ENCODE peak calls at places on chromosome 20, in seven cellular contexts. N is COR-L47; M is 8988T; Y is cardiac muscle cell; Z is stimulated activated CD8-positive, alpha-beta memory T cell treated with anti-CD3 and anti-CD28 coated beads, Interleukin-12 subunit alpha, Interleukin-12 subunit beta, amount 100 ng/mL, for 1 hour; T is mammary epithelial cell; P is fibroblast of mammary gland. U is an unnamed sample.

GRCh38 chr20:33002087-33002808 is 2.0 kb downstream of the SUN5 start:
- DNase-seq in T (no peak), Z (no peak), M (no peak), N (no peak), P (no peak), Y (no peak), U (no peak)

GRCh38 chr20:42779216-42779615 is 410.5 kb downstream of the PTPRT start:
- DNase-seq in T (no peak), N (no peak), Y (no peak), P (no peak), M (no peak), Z (no peak), U (no peak)

GRCh38 chr20:43994486-43995100 is 79.9 kb downstream of the TOX2 start:
- DNase-seq in T (no peak), Y (no peak), Z (no peak), P (peak; percentile 64), M (no peak), N (no peak), U (no peak)

GRCh38 chr20:39381598-39381997 is 419.5 kb downstream of the DHX35 start:
- DNase-seq in Y (no peak), T (no peak), M (no peak), Z (no peak), P (no peak), N (no peak), U (no peak)

GRCh38 chr20:36285746-36286447 is 20.2 kb upstream of the DLGAP4 start:
- DNase-seq in Y (no peak), T (no peak), M (no peak), N (no peak), Z (no peak), P (no peak), U (no peak)

GRCh38 chr20:62535282-62535811 is 59.6 kb upstream of the GATA5 start:
- DNase-seq in M (no peak), Y (no peak), N (no peak), P (no peak), T (no peak), Z (no peak), U (no peak)

GRCh38 chr20:32999603-33000250 is 4.5 kb downstream of the SUN5 start:
- DNase-seq in Z (no peak), M (no peak), P (no peak), N (no peak), Y (no peak), T (no peak), U (no peak)

GRCh38 chr20:44435630-44436335 is 39.9 kb upstream of the TTPAL start:
- DNase-seq in Y (no peak), M (no peak), N (no peak), Z (no peak), T (no peak), P (peak; percentile 20), U (no peak)

GRCh38 chr20:62752671-62753501 is 43.4 kb upstream of the MRGBP start:
- DNase-seq in M (peak; percentile 11), P (no peak), Y (no peak), Z (no peak), N (no peak), T (no peak), U (no peak)

GRCh38 chr20:39214778-39215177 is 252.6 kb downstream of the DHX35 start:
- DNase-seq in Y (no peak), M (no peak), Z (no peak), P (no peak), T (no peak), N (no peak), U (no peak)

GRCh38 chr20:1083431-1084080 is 34.8 kb upstream of the PSMF1 start:
- DNase-seq in Y (no peak), N (no peak), P (no peak), Z (no peak), M (no peak), T (no peak), U (no peak)

GRCh38 chr20:38728237-38728761 is 4.0 kb downstream of the SLC32A1 start:
- DNase-seq in P (no peak), N (no peak), T (no peak), Z (no peak), M (no peak), Y (no peak), U (no peak)